ENCODE peak calls at places on chromosome 12, in nine cellular contexts. I is stomach, R is fibroblast of lung, X is omental fat pad, J is cardiac muscle cell, L is K562, P is RWPE1, G is HFFc6, W is tibial artery. B is an unnamed sample.

GRCh38 chr12:79407671-79408622 is 282.8 kb downstream of the PAWR start:
- DNase-seq in X (no peak), P (peak; percentile 48), R (peak; percentile 87), J (peak; percentile 85), W (peak; percentile 70), I (peak; percentile 57), G (peak; percentile 88), L (no peak), B (peak; percentile 73)

GRCh38 chr12:130711751-130712150 is 4.3 kb downstream of the RIMBP2 start:
- DNase-seq in X (no peak), I (peak; percentile 10), L (no peak), J (no peak), W (no peak), G (no peak), R (no peak), P (no peak), B (no peak)

GRCh38 chr12:15720299-15720698 is 68.9 kb downstream of the EPS8 start:
- DNase-seq in R (no peak), L (no peak), J (no peak), W (no peak), P (no peak), I (no peak), X (no peak), G (no peak), B (no peak)

GRCh38 chr12:131987552-131987951 is 37.8 kb downstream of the EP400 start:
- DNase-seq in R (no peak), G (no peak), P (no peak), J (no peak), X (no peak), I (no peak), L (no peak), W (no peak), B (no peak)

GRCh38 chr12:46126050-46126727 is 135.8 kb upstream of the SCAF11 start:
- DNase-seq in J (no peak), X (no peak), G (no peak), I (no peak), P (no peak), R (no peak), W (no peak), L (no peak), B (no peak)

GRCh38 chr12:6059860-6060565 is 64.5 kb downstream of the VWF start:
- DNase-seq in X (no peak), G (no peak), J (peak; percentile 18), L (no peak), R (no peak), P (no peak), W (no peak), I (no peak), B (no peak)

GRCh38 chr12:42673535-42673934 is 84.0 kb upstream of the PRICKLE1 start:
- DNase-seq in W (no peak), R (no peak), L (no peak), G (no peak), J (no peak), P (no peak), I (no peak), X (no peak), B (no peak)

GRCh38 chr12:119148049-119148448 is 30.7 kb upstream of the HSPB8 start:
- DNase-seq in P (no peak), R (no peak), L (no peak), X (no peak), W (no peak), G (no peak), J (no peak), I (no peak), B (no peak)

GRCh38 chr12:30330565-30330964 is 365.1 kb downstream of the IPO8 start:
- DNase-seq in W (no peak), P (no peak), G (no peak), X (no peak), J (no peak), R (no peak), I (no peak), L (no peak), B (no peak)

GRCh38 chr12:117033382-117034045 is 65.7 kb downstream of the TESC start:
- DNase-seq in L (no peak), J (peak; percentile 46), R (no peak), X (no peak), G (no peak), I (peak; percentile 58), P (no peak), W (no peak), B (no peak)

GRCh38 chr12:30719060-30719459 is 23.4 kb upstream of the IPO8 start:
- DNase-seq in G (peak; percentile 88), J (no peak), X (no peak), W (no peak), L (no peak), P (no peak), I (no peak), R (peak; percentile 59), B (peak; percentile 52)

GRCh38 chr12:100576311-100577036 is 3.0 kb downstream of the GAS2L3 start:
- DNase-seq in P (peak; percentile 69), R (peak; percentile 91), J (no peak), X (no peak), L (peak; percentile 8), I (no peak), W (no peak), G (peak; percentile 84), B (no peak)

GRCh38 chr12:64739778-64740177 is 19.4 kb downstream of the GNS start:
- DNase-seq in X (no peak), P (no peak), L (no peak), R (no peak), I (no peak), W (no peak), G (peak; percentile 75), J (no peak), B (no peak)

GRCh38 chr12:68918960-68919359 is 14.0 kb downstream of the CPM start:
- DNase-seq in J (no peak), L (no peak), G (no peak), P (no peak), X (no peak), W (no peak), I (no peak), R (no peak), B (no peak)

GRCh38 chr12:12705833-12706520 is 10.0 kb upstream of the GPR19 start:
- DNase-seq in X (no peak), P (no peak), L (no peak), G (no peak), J (no peak), W (no peak), R (no peak), I (peak; percentile 55), B (no peak)

DNA sequence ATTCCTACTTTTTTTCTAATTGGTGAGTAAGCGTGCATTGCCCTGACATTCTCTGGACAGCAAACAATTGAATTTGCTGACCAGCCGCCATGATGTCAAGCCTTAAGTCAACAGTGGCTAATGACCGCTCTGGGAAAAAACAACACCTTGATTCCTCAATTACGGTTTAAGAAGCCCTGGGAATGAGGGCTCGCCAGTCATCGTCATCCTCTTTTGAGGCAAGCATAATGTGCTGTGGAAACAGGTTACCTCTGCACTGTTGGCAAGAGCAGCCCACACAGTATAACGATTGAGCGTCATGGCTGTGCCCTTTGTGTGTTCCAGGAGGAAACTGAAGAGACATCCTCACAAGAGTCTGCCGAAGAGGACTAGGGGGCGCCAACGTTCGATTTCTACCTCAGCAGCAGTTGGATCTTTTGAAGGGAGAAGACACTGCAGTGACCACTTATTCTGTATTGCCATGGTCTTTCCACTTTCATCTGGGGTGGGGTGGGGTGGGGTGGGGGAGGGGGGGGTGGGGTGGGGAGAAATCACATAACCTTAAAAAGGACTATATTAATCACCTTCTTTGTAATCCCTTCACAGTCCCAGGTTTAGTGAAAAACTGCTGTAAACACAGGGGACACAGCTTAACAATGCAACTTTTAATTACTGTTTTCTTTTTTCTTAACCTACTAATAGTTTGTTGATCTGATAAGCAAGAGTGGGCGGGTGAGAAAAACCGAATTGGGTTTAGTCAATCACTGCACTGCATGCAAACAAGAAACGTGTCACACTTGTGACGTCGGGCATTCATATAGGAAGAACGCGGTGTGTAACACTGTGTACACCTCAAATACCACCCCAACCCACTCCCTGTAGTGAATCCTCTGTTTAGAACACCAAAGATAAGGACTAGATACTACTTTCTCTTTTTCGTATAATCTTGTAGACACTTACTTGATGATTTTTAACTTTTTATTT is 138.9 kb downstream of the HMGA2 start:
- DNase-seq in P (no peak), L (peak; percentile 11), R (no peak), X (no peak), G (no peak), J (peak; percentile 13), I (no peak), W (no peak), B (no peak)
- TF ChIP-seq CTCF in P (no peak), L (peak; percentile 20), R (no peak), X (no peak), G (peak; percentile 49), J (peak; percentile 21), I (no peak), W (no peak), B (no peak)

GRCh38 chr12:66352899-66353298 is 50.6 kb downstream of the HELB start:
- DNase-seq in I (no peak), W (no peak), J (no peak), X (no peak), P (no peak), L (no peak), R (no peak), G (no peak), B (no peak)

GRCh38 chr12:66354291-66354690 is 52.0 kb downstream of the HELB start:
- DNase-seq in J (no peak), X (no peak), G (no peak), P (no peak), I (no peak), R (no peak), W (no peak), L (no peak), B (no peak)

GRCh38 chr12:66351301-66351700 is 49.0 kb downstream of the HELB start:
- DNase-seq in P (no peak), X (no peak), J (no peak), L (no peak), G (no peak), I (no peak), R (no peak), W (no peak), B (no peak)

DNA sequence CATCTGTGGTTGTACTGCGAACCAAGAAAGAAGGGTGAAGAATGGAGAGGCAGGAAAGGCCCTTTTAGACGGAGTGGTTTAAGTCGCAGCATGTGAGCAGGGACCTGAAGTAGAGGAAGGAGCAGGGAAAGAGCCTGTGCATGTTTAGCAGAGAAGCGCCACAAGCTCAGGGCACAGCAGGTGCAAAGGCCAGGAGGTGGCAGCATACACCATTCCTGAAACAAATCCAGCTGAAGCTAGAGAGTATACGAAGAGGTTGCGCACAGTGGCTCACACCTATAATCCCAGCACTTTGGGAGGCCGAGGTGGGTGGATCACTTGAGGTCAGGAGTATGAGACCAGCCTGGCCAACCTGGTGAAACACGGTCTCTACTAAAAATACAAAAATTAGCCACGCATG is 49.9 kb downstream of the HELB start:
- DNase-seq in I (no peak), R (peak; percentile 9), L (peak; percentile 22), J (peak; percentile 32), W (no peak), X (no peak), P (no peak), G (peak; percentile 15), B (no peak)
- TF ChIP-seq CTCF in I (no peak), R (peak; percentile 24), L (peak; percentile 31), J (peak; percentile 20), W (no peak), X (no peak), P (peak; percentile 14), G (peak; percentile 74), B (peak; percentile 33)

GRCh38 chr12:128772249-128772648 is 51.5 kb downstream of the SLC15A4 start:
- DNase-seq in P (no peak), W (no peak), I (no peak), L (no peak), R (no peak), G (no peak), J (no peak), X (no peak), B (no peak)
- TF ChIP-seq CTCF in P (no peak), W (no peak), I (no peak), L (no peak), R (no peak), G (no peak), J (no peak), X (no peak), B (no peak)

GRCh38 chr12:75374971-75375370 is 15.9 kb upstream of the GLIPR1L2 start:
- DNase-seq in W (no peak), R (no peak), X (no peak), J (no peak), G (no peak), L (no peak), P (no peak), I (no peak), B (no peak)
- TF ChIP-seq CTCF in W (no peak), R (no peak), X (no peak), J (no peak), G (no peak), L (no peak), P (no peak), I (no peak), B (no peak)

B was measured in AG09319.